ENCODE peak calls at places on chromosomes 13 and 19, in nine cellular contexts. L is H9; A is AG08395; W is tibial artery; S is T1000; R is activated CD4-positive, alpha-beta T cell treated with anti-CD3 and anti-CD28 coated beads for 24 hours; M is left lung; F is GOT3; X is anterior cingulate cortex. D is an unnamed sample.

GRCh38 chr19:7909471-7910067 is 5.1 kb upstream of the TGFBR3L start:
- DNase-seq in L (no peak), A (no peak), W (no peak), S (no peak), R (no peak), M (no peak), F (no peak), X (no peak), D (no peak)

GRCh38 chr13:43611631-43612416 is 174.9 kb downstream of the ENOX1 start:
- DNase-seq in L (no peak), A (no peak), W (no peak), S (no peak), R (no peak), M (no peak), F (no peak), X (no peak), D (no peak)

GRCh38 chr19:43798546-43799409 is 3.5 kb downstream of the LYPD5 start:
- DNase-seq in L (peak; percentile 90), A (no peak), W (no peak), S (no peak), R (peak; percentile 46), M (peak; percentile 66), F (no peak), X (peak; percentile 27), D (peak; percentile 41)

GRCh38 chr19:43664008-43664407 is 6.0 kb downstream of the PLAUR start:
- DNase-seq in L (no peak), A (no peak), W (peak; percentile 28), S (no peak), R (no peak), M (no peak), F (no peak), X (no peak), D (no peak)

GRCh38 chr19:40594657-40595077 is 6.5 kb upstream of the LTBP4 start:
- DNase-seq in L (no peak), A (peak; percentile 61), W (no peak), S (no peak), R (no peak), M (no peak), F (no peak), X (peak; percentile 60), D (no peak)

GRCh38 chr19:48630289-48631036 is 6.7 kb downstream of the DBP start:
- DNase-seq in L (peak; percentile 79), A (no peak), W (peak; percentile 74), S (no peak), R (no peak), M (peak; percentile 71), F (no peak), X (peak; percentile 62), D (no peak)

GRCh38 chr13:28394422-28394821 is 100.5 kb downstream of the FLT1 start:
- DNase-seq in L (no peak), A (peak; percentile 14), W (no peak), S (no peak), R (no peak), M (no peak), F (no peak), X (no peak), D (no peak)

GRCh38 chr13:106586764-106587163 is 18.8 kb upstream of the ARGLU1 start:
- DNase-seq in L (no peak), A (no peak), W (no peak), S (no peak), R (no peak), M (no peak), F (no peak), X (no peak), D (no peak)